ENCODE peak calls at places on chromosomes 1 and 21, in four cellular contexts. One of them, this sample, is unnamed.

GRCh38 chr1:55426619-55427018 is 211.5 kb upstream of the USP24 start:
- DNase-seq in HCT116: no peak
- DNase-seq in neural progenitor cell: no peak
- DNase-seq in ascending aorta: no peak
- DNase-seq in this sample: no peak

GRCh38 chr1:11187936-11188335 is 1.2 kb upstream of the ANGPTL7 start:
- DNase-seq in HCT116: no peak
- DNase-seq in neural progenitor cell: no peak
- DNase-seq in ascending aorta: no peak
- DNase-seq in this sample: no peak

GRCh38 chr1:185595835-185596667 is 138.1 kb upstream of the HMCN1 start:
- DNase-seq in ascending aorta: no peak
- DNase-seq in neural progenitor cell: peak
- DNase-seq in HCT116: peak
- DNase-seq in this sample: peak

GRCh38 chr1:178530037-178530402 is 17.1 kb downstream of the TEX35 start:
- DNase-seq in neural progenitor cell: no peak
- DNase-seq in ascending aorta: no peak
- DNase-seq in HCT116: peak
- DNase-seq in this sample: peak

GRCh38 chr1:94803517-94804441 is 16.4 kb upstream of the SLC44A3 start:
- DNase-seq in neural progenitor cell: no peak
- DNase-seq in HCT116: no peak
- DNase-seq in ascending aorta: no peak
- DNase-seq in this sample: peak

GRCh38 chr1:206555473-206555935 is 48.2 kb downstream of the RASSF5 start:
- DNase-seq in HCT116: no peak
- DNase-seq in ascending aorta: no peak
- DNase-seq in neural progenitor cell: peak
- DNase-seq in this sample: no peak

GRCh38 chr1:8625981-8626898 is 191.2 kb downstream of the RERE start:
- DNase-seq in HCT116: peak
- DNase-seq in neural progenitor cell: no peak
- DNase-seq in ascending aorta: no peak
- DNase-seq in this sample: peak

GRCh38 chr1:33097762-33098161 is 16.8 kb downstream of the AZIN2 start:
- DNase-seq in ascending aorta: no peak
- DNase-seq in neural progenitor cell: no peak
- DNase-seq in HCT116: no peak
- DNase-seq in this sample: no peak

GRCh38 chr1:212651521-212651920 is 43.0 kb downstream of the ATF3 start:
- DNase-seq in HCT116: no peak
- DNase-seq in ascending aorta: no peak
- DNase-seq in neural progenitor cell: no peak
- DNase-seq in this sample: peak

GRCh38 chr1:185279571-185279970 is 37.5 kb downstream of the IVNS1ABP start:
- DNase-seq in HCT116: no peak
- DNase-seq in ascending aorta: no peak
- DNase-seq in neural progenitor cell: no peak
- DNase-seq in this sample: peak

GRCh38 chr1:178055779-178056471 is 38.0 kb upstream of the RASAL2 start:
- DNase-seq in HCT116: peak
- DNase-seq in ascending aorta: no peak
- DNase-seq in neural progenitor cell: peak
- DNase-seq in this sample: no peak

GRCh38 chr21:26795866-26796329 is 49.3 kb downstream of the ADAMTS1 start:
- DNase-seq in ascending aorta: no peak
- DNase-seq in neural progenitor cell: peak
- DNase-seq in HCT116: no peak
- DNase-seq in this sample: peak

GRCh38 chr1:70072239-70072751 is 133.1 kb downstream of the LRRC40 start:
- DNase-seq in ascending aorta: no peak
- DNase-seq in neural progenitor cell: peak
- DNase-seq in HCT116: no peak
- DNase-seq in this sample: peak

GRCh38 chr21:44874497-44875331 is 1.2 kb upstream of the PTTG1IP start:
- DNase-seq in ascending aorta: peak
- DNase-seq in HCT116: no peak
- DNase-seq in neural progenitor cell: peak
- DNase-seq in this sample: peak

GRCh38 chr21:44872568-44873355 is 728 bp downstream of the PTTG1IP start:
- DNase-seq in ascending aorta: no peak
- DNase-seq in HCT116: no peak
- DNase-seq in neural progenitor cell: peak
- DNase-seq in this sample: peak

GRCh38 chr21:44875341-44875740 is 1.9 kb upstream of the PTTG1IP start:
- DNase-seq in ascending aorta: no peak
- DNase-seq in neural progenitor cell: no peak
- DNase-seq in HCT116: no peak
- DNase-seq in this sample: peak

GRCh38 chr21:44873356-44874239 is at the start of gene PTTG1IP:
- DNase-seq in neural progenitor cell: peak
- DNase-seq in HCT116: peak
- DNase-seq in ascending aorta: peak
- DNase-seq in this sample: peak

DNA sequence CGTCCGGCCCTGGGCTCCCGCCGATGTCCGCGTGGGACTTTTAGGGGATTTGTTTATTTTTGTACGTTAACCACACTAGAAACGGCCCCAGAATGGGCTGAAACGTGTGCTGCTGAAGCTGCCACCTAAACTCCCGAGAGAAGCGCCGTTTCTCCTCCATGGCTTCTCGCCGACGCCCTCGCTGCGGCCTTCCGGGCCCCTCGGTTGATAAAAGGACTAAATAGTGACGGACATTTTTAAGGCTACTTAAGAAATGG is 678 bp upstream of the PTTG1IP start:
- DNase-seq in neural progenitor cell: no peak
- DNase-seq in ascending aorta: no peak
- DNase-seq in HCT116: no peak
- DNase-seq in this sample: peak
- H3K4me3 ChIP-seq in neural progenitor cell: peak
- H3K4me3 ChIP-seq in ascending aorta: peak
- H3K4me3 ChIP-seq in HCT116: no peak
- H3K4me3 ChIP-seq in this sample: peak

GRCh38 chr1:31180338-31180737 is 59.3 kb downstream of the NKAIN1 start:
- DNase-seq in HCT116: no peak
- DNase-seq in ascending aorta: no peak
- DNase-seq in neural progenitor cell: no peak
- DNase-seq in this sample: no peak

GRCh38 chr1:31181515-31182343 is 58.0 kb downstream of the NKAIN1 start:
- DNase-seq in HCT116: peak
- DNase-seq in neural progenitor cell: peak
- DNase-seq in ascending aorta: no peak
- DNase-seq in this sample: peak

GRCh38 chr1:31183126-31183525 is 56.6 kb downstream of the NKAIN1 start:
- DNase-seq in HCT116: no peak
- DNase-seq in ascending aorta: no peak
- DNase-seq in neural progenitor cell: no peak
- DNase-seq in this sample: no peak

GRCh38 chr1:31183927-31184554 is 55.6 kb downstream of the NKAIN1 start:
- DNase-seq in ascending aorta: no peak
- DNase-seq in HCT116: peak
- DNase-seq in neural progenitor cell: peak
- DNase-seq in this sample: peak

DNA sequence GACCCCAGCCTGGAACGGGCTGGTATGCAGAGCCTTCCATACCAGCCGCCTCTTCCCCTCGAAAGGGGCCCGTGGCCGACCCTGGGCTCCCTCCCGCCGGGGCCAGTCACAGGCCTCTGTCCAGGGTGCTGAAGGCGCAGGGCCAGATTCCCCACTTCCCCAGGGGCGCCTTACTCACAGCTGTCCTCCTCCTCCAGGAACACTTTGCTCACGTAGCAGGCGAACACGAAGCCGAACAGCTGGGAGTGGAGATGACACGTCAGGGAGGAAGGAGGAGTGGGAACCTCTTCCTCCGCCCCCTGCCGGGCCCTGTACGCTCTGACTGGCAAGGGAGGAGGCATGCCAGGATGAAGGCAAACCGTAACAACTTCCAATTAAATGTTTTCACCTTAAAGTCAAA is 57.3 kb downstream of the NKAIN1 start:
- DNase-seq in HCT116: peak
- DNase-seq in ascending aorta: peak
- DNase-seq in neural progenitor cell: peak
- DNase-seq in this sample: peak
- TF ChIP-seq CTCF in HCT116: no peak
- TF ChIP-seq CTCF in ascending aorta: peak
- TF ChIP-seq CTCF in neural progenitor cell: no peak
- TF ChIP-seq CTCF in this sample: peak

GRCh38 chr1:24319962-24320361 is 805 bp downstream of the GRHL3 start:
- DNase-seq in neural progenitor cell: no peak
- DNase-seq in ascending aorta: no peak
- DNase-seq in HCT116: no peak
- DNase-seq in this sample: no peak

GRCh38 chr1:24321712-24322635 is 2.8 kb downstream of the GRHL3 start:
- DNase-seq in HCT116: peak
- DNase-seq in neural progenitor cell: peak
- DNase-seq in ascending aorta: peak
- DNase-seq in this sample: peak

GRCh38 chr1:24318988-24319863 is at the start of gene GRHL3:
- DNase-seq in neural progenitor cell: no peak
- DNase-seq in HCT116: peak
- DNase-seq in ascending aorta: no peak
- DNase-seq in this sample: no peak

GRCh38 chr1:24322636-24323177 is 3.5 kb downstream of the GRHL3 start:
- DNase-seq in HCT116: no peak
- DNase-seq in ascending aorta: no peak
- DNase-seq in neural progenitor cell: no peak
- DNase-seq in this sample: peak

GRCh38 chr1:24321150-24321549 is 2.0 kb downstream of the GRHL3 start:
- DNase-seq in neural progenitor cell: no peak
- DNase-seq in ascending aorta: no peak
- DNase-seq in HCT116: no peak
- DNase-seq in this sample: no peak
- H3K4me3 ChIP-seq in neural progenitor cell: no peak
- H3K4me3 ChIP-seq in ascending aorta: peak
- H3K4me3 ChIP-seq in HCT116: peak
- H3K4me3 ChIP-seq in this sample: no peak

GRCh38 chr1:245990315-245991022 is 516.6 kb downstream of the SMYD3 start:
- DNase-seq in HCT116: no peak
- DNase-seq in neural progenitor cell: no peak
- DNase-seq in ascending aorta: no peak
- DNase-seq in this sample: no peak

GRCh38 chr1:245988393-245989078 is 518.5 kb downstream of the SMYD3 start:
- DNase-seq in ascending aorta: no peak
- DNase-seq in HCT116: no peak
- DNase-seq in neural progenitor cell: no peak
- DNase-seq in this sample: no peak

GRCh38 chr1:245987997-245988392 is 519.1 kb downstream of the SMYD3 start:
- DNase-seq in HCT116: no peak
- DNase-seq in neural progenitor cell: no peak
- DNase-seq in ascending aorta: no peak
- DNase-seq in this sample: no peak

GRCh38 chr1:245987577-245987976 is 519.5 kb downstream of the SMYD3 start:
- DNase-seq in ascending aorta: no peak
- DNase-seq in neural progenitor cell: no peak
- DNase-seq in HCT116: no peak
- DNase-seq in this sample: no peak

GRCh38 chr1:245991266-245991665 is 515.8 kb downstream of the SMYD3 start:
- DNase-seq in HCT116: no peak
- DNase-seq in neural progenitor cell: no peak
- DNase-seq in ascending aorta: no peak
- DNase-seq in this sample: no peak
- TF ChIP-seq CTCF in HCT116: no peak
- TF ChIP-seq CTCF in neural progenitor cell: no peak
- TF ChIP-seq CTCF in ascending aorta: no peak
- TF ChIP-seq CTCF in this sample: no peak

GRCh38 chr1:200861937-200862647 is 10.7 kb upstream of the GPR25 start:
- DNase-seq in HCT116: no peak
- DNase-seq in neural progenitor cell: no peak
- DNase-seq in ascending aorta: no peak
- DNase-seq in this sample: no peak
- H3K4me3 ChIP-seq in HCT116: no peak
- H3K4me3 ChIP-seq in neural progenitor cell: no peak
- H3K4me3 ChIP-seq in ascending aorta: no peak
- H3K4me3 ChIP-seq in this sample: no peak

GRCh38 chr1:66437136-66437401 is 96.9 kb upstream of the SGIP1 start:
- DNase-seq in HCT116: no peak
- DNase-seq in neural progenitor cell: no peak
- DNase-seq in ascending aorta: no peak
- DNase-seq in this sample: no peak

GRCh38 chr1:66438062-66438970 is 95.6 kb upstream of the SGIP1 start:
- DNase-seq in neural progenitor cell: no peak
- DNase-seq in ascending aorta: no peak
- DNase-seq in HCT116: no peak
- DNase-seq in this sample: no peak

GRCh38 chr1:66435541-66435940 is 98.4 kb upstream of the SGIP1 start:
- DNase-seq in ascending aorta: no peak
- DNase-seq in HCT116: no peak
- DNase-seq in neural progenitor cell: no peak
- DNase-seq in this sample: no peak

GRCh38 chr1:66434096-66434495 is 99.9 kb upstream of the SGIP1 start:
- DNase-seq in ascending aorta: no peak
- DNase-seq in neural progenitor cell: no peak
- DNase-seq in HCT116: no peak
- DNase-seq in this sample: peak

GRCh38 chr1:66436378-66437135 is 97.4 kb upstream of the SGIP1 start:
- DNase-seq in ascending aorta: no peak
- DNase-seq in HCT116: peak
- DNase-seq in neural progenitor cell: no peak
- DNase-seq in this sample: peak
- TF ChIP-seq CTCF in ascending aorta: peak
- TF ChIP-seq CTCF in HCT116: peak
- TF ChIP-seq CTCF in neural progenitor cell: peak
- TF ChIP-seq CTCF in this sample: peak

GRCh38 chr1:181128592-181129497 is 40.3 kb downstream of the IER5 start:
- DNase-seq in neural progenitor cell: peak
- DNase-seq in ascending aorta: no peak
- DNase-seq in HCT116: no peak
- DNase-seq in this sample: no peak
- H3K4me3 ChIP-seq in neural progenitor cell: no peak
- H3K4me3 ChIP-seq in ascending aorta: no peak
- H3K4me3 ChIP-seq in HCT116: no peak
- H3K4me3 ChIP-seq in this sample: no peak